ENCODE peak calls at places on chromosome 16, in six cellular contexts. A is HFF-Myc; E is iPS DF 6.9; F is RWPE1; Z is effector CD4-positive, alpha-beta T cell; T is G401. U is an unnamed sample.

GRCh38 chr16:9256196-9256595 is 164.8 kb downstream of the HAPSTR1 start:
- DNase-seq in A (no peak), E (peak; percentile 54), F (peak; percentile 12), Z (no peak), T (no peak), U (no peak)

GRCh38 chr16:81873843-81874752 is 95.0 kb downstream of the PLCG2 start:
- DNase-seq in A (peak; percentile 15), E (no peak), F (peak; percentile 73), Z (peak; percentile 6), T (no peak), U (peak; percentile 2)

GRCh38 chr16:2162676-2163118 is 7.1 kb downstream of the TRAF7 start:
- DNase-seq in A (no peak), E (no peak), F (no peak), Z (no peak), T (no peak), U (no peak)

GRCh38 chr16:11072420-11073153 is 128.2 kb downstream of the CLEC16A start:
- DNase-seq in A (no peak), E (no peak), F (no peak), Z (no peak), T (no peak), U (no peak)

GRCh38 chr16:77692612-77693011 is 29.7 kb upstream of the NUDT7 start:
- DNase-seq in A (no peak), E (no peak), F (no peak), Z (no peak), T (no peak), U (no peak)

GRCh38 chr16:77548766-77549165 is 113.9 kb upstream of the ADAMTS18 start:
- DNase-seq in A (no peak), E (no peak), F (no peak), Z (no peak), T (no peak), U (no peak)

GRCh38 chr16:27514806-27515205 is 34.9 kb downstream of the GTF3C1 start:
- DNase-seq in A (no peak), E (no peak), F (no peak), Z (no peak), T (no peak), U (no peak)

GRCh38 chr16:8550728-8551387 is 39.5 kb downstream of the TMEM114 start:
- DNase-seq in A (no peak), E (no peak), F (no peak), Z (no peak), T (no peak), U (no peak)

GRCh38 chr16:19884611-19885455 is at the start of gene GPRC5B:
- DNase-seq in A (no peak), E (no peak), F (peak; percentile 36), Z (peak; percentile 25), T (peak; percentile 50), U (peak; percentile 38)

GRCh38 chr16:69744363-69745231 is 10.1 kb downstream of the NOB1 start:
- DNase-seq in A (no peak), E (no peak), F (no peak), Z (no peak), T (no peak), U (no peak)

GRCh38 chr16:89371968-89372634 is 118.3 kb downstream of the ANKRD11 start:
- DNase-seq in A (no peak), E (no peak), F (no peak), Z (no peak), T (no peak), U (no peak)

GRCh38 chr16:11696266-11697012 is 28.2 kb downstream of the SNN start:
- DNase-seq in A (no peak), E (no peak), F (no peak), Z (no peak), T (no peak), U (no peak)

GRCh38 chr16:86618431-86619262 is 40.3 kb downstream of the FOXL1 start:
- DNase-seq in A (no peak), E (no peak), F (no peak), Z (no peak), T (no peak), U (no peak)

GRCh38 chr16:3173892-3174617 is 13.9 kb upstream of the OR1F1 start:
- DNase-seq in A (no peak), E (no peak), F (no peak), Z (no peak), T (no peak), U (no peak)

GRCh38 chr16:73053379-73054130 is 5.6 kb upstream of the ZFHX3 start:
- DNase-seq in A (no peak), E (no peak), F (peak; percentile 84), Z (no peak), T (no peak), U (no peak)

GRCh38 chr16:70608516-70608915 is 37.8 kb upstream of the IL34 start:
- DNase-seq in A (no peak), E (no peak), F (peak; percentile 60), Z (no peak), T (no peak), U (no peak)

GRCh38 chr16:30028438-30029093 is 2.5 kb downstream of the TLCD3B start:
- DNase-seq in A (no peak), E (no peak), F (no peak), Z (no peak), T (peak; percentile 17), U (no peak)

GRCh38 chr16:85602831-85603755 is 10.0 kb upstream of the GSE1 start:
- DNase-seq in A (no peak), E (no peak), F (no peak), Z (no peak), T (no peak), U (no peak)

GRCh38 chr16:4801051-4801961 is 1.1 kb downstream of the ROGDI start:
- DNase-seq in A (no peak), E (no peak), F (no peak), Z (no peak), T (no peak), U (no peak)

GRCh38 chr16:30758988-30759461 is 2.8 kb downstream of the CFAP119 start:
- DNase-seq in A (no peak), E (no peak), F (no peak), Z (no peak), T (no peak), U (no peak)

GRCh38 chr16:48321307-48322036 is 63.7 kb downstream of the SIAH1 start:
- DNase-seq in A (no peak), E (no peak), F (no peak), Z (no peak), T (no peak), U (no peak)

GRCh38 chr16:85422374-85423185 is 190.5 kb upstream of the GSE1 start:
- DNase-seq in A (no peak), E (no peak), F (peak; percentile 27), Z (no peak), T (no peak), U (no peak)

GRCh38 chr16:22313141-22313781 is 16.1 kb downstream of the POLR3E start:
- DNase-seq in A (no peak), E (no peak), F (no peak), Z (no peak), T (no peak), U (no peak)

GRCh38 chr16:53219795-53220194 is 165.0 kb downstream of the CHD9 start:
- DNase-seq in A (no peak), E (no peak), F (peak; percentile 27), Z (no peak), T (no peak), U (no peak)

GRCh38 chr16:66408181-66409048 is 18.7 kb upstream of the BEAN1 start:
- DNase-seq in A (peak; percentile 40), E (no peak), F (peak; percentile 81), Z (no peak), T (no peak), U (no peak)

U was measured in effector CD8-positive, alpha-beta T cell.